ENCODE peak calls at places on chromosomes 16 and 17, in four cellular contexts. K is substantia nigra, I is NCI-H1417 treated with DMSO at 0.1 percent for 48 hours, T is memory B cell. J is an unnamed sample.

GRCh38 chr17:37672545-37673078 is 29.4 kb upstream of the DDX52 start:
- DNase-seq in K (no peak), T (no peak), I (no peak), J (no peak)

GRCh38 chr16:11361751-11362742 is 16.8 kb downstream of the RMI2 start:
- DNase-seq in T (no peak), K (no peak), I (no peak), J (peak; percentile 70)

GRCh38 chr16:80027007-80027965 is 426.7 kb upstream of the MAF start:
- DNase-seq in T (no peak), K (no peak), I (no peak), J (peak; percentile 9)

GRCh38 chr17:18033442-18034099 is 5.4 kb downstream of the ATPAF2 start:
- DNase-seq in I (peak; percentile 13), T (peak; percentile 63), K (peak; percentile 14), J (no peak)

GRCh38 chr16:29702307-29702706 is 23.3 kb downstream of the QPRT start:
- DNase-seq in K (no peak), T (no peak), I (no peak), J (no peak)

GRCh38 chr16:84407588-84408313 is 39.4 kb downstream of the ATP2C2 start:
- DNase-seq in K (no peak), I (no peak), T (no peak), J (no peak)

GRCh38 chr17:81711814-81712467 is at the start of gene SLC25A10:
- DNase-seq in T (peak; percentile 62), K (peak; percentile 67), I (no peak), J (peak; percentile 94)

GRCh38 chr16:53501216-53501859 is 1.7 kb downstream of the AKTIP start:
- DNase-seq in I (no peak), T (no peak), K (no peak), J (no peak)

GRCh38 chr16:88953003-88953690 is 23.9 kb downstream of the CBFA2T3 start:
- DNase-seq in K (no peak), T (no peak), I (no peak), J (no peak)

GRCh38 chr17:80106176-80106575 is 4.8 kb downstream of the GAA start:
- DNase-seq in I (no peak), K (no peak), T (no peak), J (no peak)

GRCh38 chr17:3557768-3558583 is at the start of gene TRPV3:
- DNase-seq in K (no peak), I (no peak), T (peak; percentile 85), J (peak; percentile 84)

GRCh38 chr16:15735610-15736009 is 85.6 kb downstream of the NDE1 start:
- DNase-seq in I (no peak), K (no peak), T (no peak), J (no peak)

GRCh38 chr17:17496189-17497064 is at the start of gene RASD1:
- DNase-seq in T (peak; percentile 75), K (peak; percentile 73), I (no peak), J (peak; percentile 93)

GRCh38 chr17:37710344-37710886 is 34.4 kb downstream of the HNF1B start:
- DNase-seq in K (no peak), T (no peak), I (peak; percentile 24), J (no peak)

GRCh38 chr16:49748322-49748721 is 107.6 kb downstream of the ZNF423 start:
- DNase-seq in I (no peak), T (no peak), K (no peak), J (peak; percentile 21)

GRCh38 chr16:57077714-57078113 is 14.7 kb upstream of the CPNE2 start:
- DNase-seq in T (no peak), I (no peak), K (no peak), J (no peak)

GRCh38 chr16:53695070-53695469 is 8.6 kb downstream of the RPGRIP1L start:
- DNase-seq in I (no peak), K (no peak), T (no peak), J (no peak)

GRCh38 chr17:59494757-59495368 is 70.5 kb upstream of the DHX40 start:
- DNase-seq in T (no peak), K (no peak), I (no peak), J (no peak)

GRCh38 chr16:69188716-69189115 is 1.8 kb downstream of the SNTB2 start:
- DNase-seq in T (no peak), K (no peak), I (no peak), J (no peak)

GRCh38 chr16:16007743-16008111 is 58.3 kb downstream of the ABCC1 start:
- DNase-seq in K (no peak), I (no peak), T (peak; percentile 70), J (no peak)

GRCh38 chr17:73089918-73090317 is 2.6 kb downstream of the SLC39A11 start:
- DNase-seq in K (peak; percentile 84), I (no peak), T (no peak), J (peak; percentile 98)

GRCh38 chr16:69563605-69564580 is 1.9 kb upstream of the NFAT5 start:
- DNase-seq in T (peak; percentile 69), K (peak; percentile 9), I (no peak), J (no peak)

GRCh38 chr16:66623755-66624154 is 19.3 kb downstream of the CMTM3 start:
- DNase-seq in K (no peak), I (no peak), T (no peak), J (no peak)

GRCh38 chr17:7043544-7044268 is at the start of gene SLC16A11:
- DNase-seq in I (peak; percentile 11), T (peak; percentile 36), K (no peak), J (no peak)

GRCh38 chr17:64418506-64419339 is 28.1 kb upstream of the PECAM1 start:
- DNase-seq in I (peak; percentile 57), T (peak; percentile 59), K (peak; percentile 7), J (no peak)

GRCh38 chr17:75662511-75662910 is 4.4 kb downstream of the RECQL5 start:
- DNase-seq in I (no peak), K (no peak), T (no peak), J (no peak)

J was measured in posterior cingulate gyrus.